ENCODE peak calls at places on chromosome 2, in six cellular contexts. J is A549, G is K562, X is SK-N-SH, R is HepG2, D is GM12878. L is an unnamed sample.

GRCh38 chr2:128603411-128603924 is 284.8 kb upstream of the HS6ST1 start:
- DNase-seq in J (no peak), G (no peak), X (no peak), R (no peak), D (no peak), L (no peak)

GRCh38 chr2:47559079-47559684 is 156.2 kb downstream of the MSH2 start:
- DNase-seq in J (no peak), G (no peak), X (no peak), R (no peak), D (no peak), L (peak; percentile 41)

GRCh38 chr2:10328667-10329583 is 26.2 kb downstream of the HPCAL1 start:
- DNase-seq in J (no peak), G (no peak), X (no peak), R (no peak), D (no peak), L (no peak)

GRCh38 chr2:212360068-212360460 is 178.5 kb downstream of the ERBB4 start:
- DNase-seq in J (no peak), G (no peak), X (no peak), R (peak; percentile 83), D (no peak), L (no peak)

GRCh38 chr2:219274392-219274921 is 4.7 kb upstream of the DNAJB2 start:
- DNase-seq in J (peak; percentile 90), G (no peak), X (no peak), R (peak; percentile 74), D (no peak), L (peak; percentile 81)

GRCh38 chr2:73059106-73059505 is 12.4 kb downstream of the SFXN5 start:
- DNase-seq in J (no peak), G (no peak), X (no peak), R (no peak), D (no peak), L (no peak)

GRCh38 chr2:184599054-184599874 is 935 bp downstream of the ZNF804A start:
- DNase-seq in J (no peak), G (no peak), X (peak; percentile 22), R (no peak), D (no peak), L (peak; percentile 34)

GRCh38 chr2:68689553-68690537 is 44.8 kb upstream of the ARHGAP25 start:
- DNase-seq in J (no peak), G (no peak), X (no peak), R (no peak), D (peak; percentile 85), L (no peak)

GRCh38 chr2:11123856-11124759 is 31.2 kb upstream of the SLC66A3 start:
- DNase-seq in J (peak; percentile 85), G (peak; percentile 86), X (peak; percentile 92), R (peak; percentile 43), D (no peak), L (peak; percentile 44)

GRCh38 chr2:235238537-235238936 is 255.3 kb upstream of the AGAP1 start:
- DNase-seq in J (no peak), G (no peak), X (peak; percentile 64), R (no peak), D (no peak), L (peak; percentile 46)

GRCh38 chr2:99747842-99748241 is 258.0 kb upstream of the REV1 start:
- DNase-seq in J (no peak), G (no peak), X (no peak), R (no peak), D (no peak), L (no peak)

GRCh38 chr2:197502685-197503084 is 2.5 kb downstream of the HSPE1 start:
- DNase-seq in J (no peak), G (no peak), X (no peak), R (no peak), D (no peak), L (no peak)

GRCh38 chr2:231613054-231613654 is 20.5 kb downstream of the TEX44 start:
- DNase-seq in J (no peak), G (no peak), X (no peak), R (peak; percentile 42), D (no peak), L (no peak)

GRCh38 chr2:150261691-150262090 is 225.8 kb downstream of the RND3 start:
- DNase-seq in J (no peak), G (no peak), X (no peak), R (no peak), D (no peak), L (no peak)

GRCh38 chr2:40652155-40652554 is 200.3 kb upstream of the SLC8A1 start:
- DNase-seq in J (no peak), G (no peak), X (no peak), R (no peak), D (no peak), L (no peak)

GRCh38 chr2:150230616-150231015 is 256.9 kb downstream of the RND3 start:
- DNase-seq in J (no peak), G (no peak), X (no peak), R (no peak), D (no peak), L (no peak)

GRCh38 chr2:37323770-37324535 is 680 bp downstream of the PRKD3 start:
- DNase-seq in J (no peak), G (no peak), X (peak; percentile 81), R (peak; percentile 29), D (no peak), L (peak; percentile 31)

GRCh38 chr2:67255933-67256615 is 141.1 kb upstream of the ETAA1 start:
- DNase-seq in J (no peak), G (no peak), X (no peak), R (no peak), D (no peak), L (peak; percentile 96)

GRCh38 chr2:235135990-235136561 is 184.3 kb downstream of the SH3BP4 start:
- DNase-seq in J (peak; percentile 78), G (peak; percentile 58), X (peak; percentile 78), R (peak; percentile 78), D (no peak), L (peak; percentile 82)

GRCh38 chr2:137357641-137358040 is 592.3 kb downstream of the THSD7B start:
- DNase-seq in J (no peak), G (no peak), X (no peak), R (no peak), D (no peak), L (no peak)

GRCh38 chr2:127277028-127277427 is 16.9 kb downstream of the ERCC3 start:
- DNase-seq in J (no peak), G (no peak), X (no peak), R (no peak), D (peak; percentile 39), L (peak; percentile 24)

GRCh38 chr2:106057206-106057605 is 136.9 kb downstream of the UXS1 start:
- DNase-seq in J (no peak), G (no peak), X (no peak), R (peak; percentile 42), D (no peak), L (no peak)

GRCh38 chr2:236503100-236503499 is 66.5 kb upstream of the ACKR3 start:
- DNase-seq in J (no peak), G (no peak), X (peak; percentile 29), R (no peak), D (no peak), L (no peak)

GRCh38 chr2:236505071-236505470 is 64.6 kb upstream of the ACKR3 start:
- DNase-seq in J (no peak), G (no peak), X (no peak), R (no peak), D (no peak), L (no peak)

GRCh38 chr2:236505648-236506047 is 64.0 kb upstream of the ACKR3 start:
- DNase-seq in J (no peak), G (no peak), X (no peak), R (no peak), D (no peak), L (no peak)

GRCh38 chr2:236501531-236501930 is 68.1 kb upstream of the ACKR3 start:
- DNase-seq in J (no peak), G (no peak), X (no peak), R (no peak), D (no peak), L (no peak)

GRCh38 chr2:236503583-236503982 is 66.0 kb upstream of the ACKR3 start:
- DNase-seq in J (no peak), G (no peak), X (no peak), R (no peak), D (no peak), L (no peak)
- TF ChIP-seq SMC3 in J (no peak), G (no peak), X (no peak), R (no peak), D (no peak), L (no peak)

GRCh38 chr2:226118471-226119429 is 680.9 kb downstream of the IRS1 start:
- DNase-seq in J (peak; percentile 22), G (no peak), X (no peak), R (peak; percentile 81), D (no peak), L (peak; percentile 91)
- TF ChIP-seq SMC3 in J (peak; percentile 70), G (no peak), X (no peak), R (peak; percentile 64), D (no peak), L (no peak)

DNA sequence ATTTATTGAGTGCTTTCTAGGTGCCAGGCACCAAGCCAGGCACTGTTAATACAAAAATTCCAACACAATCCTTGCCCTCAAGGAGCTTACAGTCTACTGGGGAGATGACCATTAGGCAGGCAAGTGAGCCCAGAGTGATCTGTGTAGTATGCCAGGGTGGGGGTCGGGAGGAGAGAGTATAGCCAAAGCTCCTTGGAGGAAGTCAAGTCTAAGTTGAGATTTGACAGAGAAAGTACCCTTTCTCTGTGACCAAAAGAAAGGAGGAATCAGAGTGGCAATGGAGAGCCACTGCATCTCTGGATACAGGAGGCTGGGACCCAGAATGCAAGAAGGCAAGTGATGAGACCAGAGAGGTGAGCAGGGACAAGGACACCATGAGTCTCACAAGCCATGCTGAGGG is 7.5 kb downstream of the ANKRD53 start:
- DNase-seq in J (no peak), G (no peak), X (no peak), R (no peak), D (no peak), L (no peak)
- TF ChIP-seq SMC3 in J (no peak), G (no peak), X (no peak), R (no peak), D (no peak), L (no peak)

DNA sequence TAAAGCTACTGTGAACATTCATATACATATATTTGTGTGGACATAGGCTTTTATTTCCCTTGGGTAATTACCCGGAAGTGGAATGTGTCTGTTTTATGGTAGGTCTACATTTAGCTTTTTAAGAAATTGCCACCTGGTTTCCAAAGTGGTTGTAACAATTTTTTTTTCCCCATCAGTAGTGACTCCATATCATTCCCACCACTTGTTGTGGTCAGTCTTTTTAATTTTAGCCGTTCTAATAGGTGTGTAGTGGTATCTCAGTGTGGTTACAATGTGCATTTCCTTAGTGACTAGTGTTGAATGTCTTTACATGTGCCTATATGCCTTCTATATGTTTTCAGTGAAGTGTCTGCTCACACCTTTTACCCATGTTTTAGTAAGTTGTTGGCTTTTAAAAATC is 60.3 kb upstream of the MAPRE3 start:
- DNase-seq in J (no peak), G (no peak), X (no peak), R (no peak), D (no peak), L (no peak)
- TF ChIP-seq SMC3 in J (no peak), G (no peak), X (no peak), R (no peak), D (no peak), L (no peak)

GRCh38 chr2:241961454-241961853 is 91.9 kb downstream of the RTP5 start:
- DNase-seq in J (no peak), G (no peak), X (no peak), R (no peak), D (no peak), L (no peak)
- TF ChIP-seq SMC3 in J (no peak), G (no peak), X (no peak), R (no peak), D (no peak), L (no peak)

GRCh38 chr2:188695953-188696352 is 278.2 kb upstream of the COL3A1 start:
- DNase-seq in J (no peak), G (no peak), X (no peak), R (no peak), D (no peak), L (peak; percentile 82)
- TF ChIP-seq SMC3 in J (no peak), G (no peak), X (no peak), R (no peak), D (no peak), L (no peak)